ENCODE peak calls at places on chromosome 15, in eight cellular contexts. Q is K562, A is heart left ventricle, V is Peyer's patch, O is esophagus muscularis mucosa, J is suprapubic skin, M is spleen, F is ovary. Z is an unnamed sample.

GRCh38 chr15:85625856-85626255 is 168.9 kb downstream of the KLHL25 start:
- DNase-seq in F (no peak), Q (no peak), O (no peak), M (no peak), V (no peak), J (no peak), A (no peak), Z (no peak)

GRCh38 chr15:74422370-74422722 is 11.4 kb downstream of the SEMA7A start:
- DNase-seq in V (no peak), A (no peak), M (no peak), O (no peak), F (no peak), J (no peak), Q (no peak), Z (no peak)

GRCh38 chr15:93029613-93030429 is 59.2 kb downstream of the RGMA start:
- DNase-seq in F (peak; percentile 46), M (peak; percentile 81), J (peak; percentile 67), Q (no peak), V (peak; percentile 65), A (no peak), O (no peak), Z (no peak)

GRCh38 chr15:67510597-67511225 is 10.2 kb upstream of the C15orf61 start:
- DNase-seq in V (no peak), Q (no peak), O (no peak), F (no peak), J (no peak), A (no peak), M (no peak), Z (no peak)

GRCh38 chr15:84108725-84109124 is 126.8 kb upstream of the GOLGA6L4 start:
- DNase-seq in J (no peak), F (no peak), M (no peak), Q (no peak), V (no peak), A (no peak), O (no peak), Z (no peak)

GRCh38 chr15:68271854-68272471 is 5.6 kb upstream of the FEM1B start:
- DNase-seq in V (no peak), A (no peak), O (no peak), F (peak; percentile 31), J (peak; percentile 70), M (no peak), Q (no peak), Z (no peak)

GRCh38 chr15:64989331-64990167 is at the start of gene SPG21:
- DNase-seq in J (peak; percentile 94), V (peak; percentile 96), O (peak; percentile 96), A (peak; percentile 94), M (peak; percentile 99), F (peak; percentile 96), Q (peak; percentile 98), Z (peak; percentile 84)

GRCh38 chr15:78907577-78907976 is 34.9 kb downstream of the MORF4L1 start:
- DNase-seq in O (no peak), J (no peak), Q (peak; percentile 41), A (no peak), F (no peak), V (no peak), M (no peak), Z (no peak)

GRCh38 chr15:31280831-31281216 is 45.8 kb upstream of the KLF13 start:
- DNase-seq in J (peak; percentile 19), V (peak; percentile 14), Q (no peak), A (no peak), F (no peak), O (peak; percentile 78), M (no peak), Z (no peak)

GRCh38 chr15:77546870-77547269 is 85.8 kb downstream of the LINGO1 start:
- DNase-seq in J (no peak), Q (no peak), V (no peak), M (no peak), F (no peak), A (no peak), O (no peak), Z (no peak)

GRCh38 chr15:89385596-89386242 is 51.1 kb upstream of the POLG start:
- DNase-seq in J (no peak), A (no peak), O (no peak), M (peak; percentile 64), F (no peak), V (no peak), Q (no peak), Z (no peak)

GRCh38 chr15:73239564-73240208 is 129.1 kb downstream of the HCN4 start:
- DNase-seq in V (no peak), O (no peak), J (no peak), F (no peak), Q (no peak), A (no peak), M (no peak), Z (no peak)

GRCh38 chr15:40925863-40926658 is 3.1 kb upstream of the DLL4 start:
- DNase-seq in A (no peak), F (no peak), M (peak; percentile 72), V (no peak), O (no peak), J (no peak), Q (peak; percentile 55), Z (no peak)

GRCh38 chr15:89809787-89810148 is 4.9 kb downstream of the ANPEP start:
- DNase-seq in A (no peak), O (no peak), V (no peak), J (no peak), M (no peak), F (no peak), Q (no peak), Z (no peak)

GRCh38 chr15:39586387-39587171 is 5.7 kb downstream of the THBS1 start:
- DNase-seq in V (no peak), O (no peak), M (no peak), J (no peak), A (no peak), F (no peak), Q (no peak), Z (no peak)

GRCh38 chr15:67085818-67086649 is 20.6 kb downstream of the SMAD3 start:
- DNase-seq in A (no peak), J (no peak), O (no peak), Q (no peak), F (no peak), V (peak; percentile 77), M (no peak), Z (peak; percentile 39)

GRCh38 chr15:69499521-69500201 is 47.0 kb downstream of the RPLP1 start:
- DNase-seq in A (peak; percentile 41), Q (no peak), V (no peak), F (no peak), O (no peak), M (no peak), J (no peak), Z (no peak)

GRCh38 chr15:41985236-41986160 is 13.1 kb upstream of the EHD4 start:
- DNase-seq in J (peak; percentile 42), Q (no peak), O (no peak), F (no peak), V (peak; percentile 14), A (no peak), M (no peak), Z (no peak)

GRCh38 chr15:26772588-26773484 is at the start of gene GABRB3:
- DNase-seq in O (no peak), Q (no peak), A (peak; percentile 60), M (no peak), J (no peak), V (no peak), F (peak; percentile 73), Z (no peak)

GRCh38 chr15:52093539-52094502 is 18.8 kb downstream of the BCL2L10 start:
- DNase-seq in Q (no peak), A (no peak), O (no peak), V (no peak), F (peak; percentile 50), J (peak; percentile 92), M (no peak), Z (no peak)
- TF ChIP-seq POLR2A in Q (no peak), A (no peak), O (no peak), V (no peak), F (no peak), J (no peak), M (no peak), Z (no peak)

DNA sequence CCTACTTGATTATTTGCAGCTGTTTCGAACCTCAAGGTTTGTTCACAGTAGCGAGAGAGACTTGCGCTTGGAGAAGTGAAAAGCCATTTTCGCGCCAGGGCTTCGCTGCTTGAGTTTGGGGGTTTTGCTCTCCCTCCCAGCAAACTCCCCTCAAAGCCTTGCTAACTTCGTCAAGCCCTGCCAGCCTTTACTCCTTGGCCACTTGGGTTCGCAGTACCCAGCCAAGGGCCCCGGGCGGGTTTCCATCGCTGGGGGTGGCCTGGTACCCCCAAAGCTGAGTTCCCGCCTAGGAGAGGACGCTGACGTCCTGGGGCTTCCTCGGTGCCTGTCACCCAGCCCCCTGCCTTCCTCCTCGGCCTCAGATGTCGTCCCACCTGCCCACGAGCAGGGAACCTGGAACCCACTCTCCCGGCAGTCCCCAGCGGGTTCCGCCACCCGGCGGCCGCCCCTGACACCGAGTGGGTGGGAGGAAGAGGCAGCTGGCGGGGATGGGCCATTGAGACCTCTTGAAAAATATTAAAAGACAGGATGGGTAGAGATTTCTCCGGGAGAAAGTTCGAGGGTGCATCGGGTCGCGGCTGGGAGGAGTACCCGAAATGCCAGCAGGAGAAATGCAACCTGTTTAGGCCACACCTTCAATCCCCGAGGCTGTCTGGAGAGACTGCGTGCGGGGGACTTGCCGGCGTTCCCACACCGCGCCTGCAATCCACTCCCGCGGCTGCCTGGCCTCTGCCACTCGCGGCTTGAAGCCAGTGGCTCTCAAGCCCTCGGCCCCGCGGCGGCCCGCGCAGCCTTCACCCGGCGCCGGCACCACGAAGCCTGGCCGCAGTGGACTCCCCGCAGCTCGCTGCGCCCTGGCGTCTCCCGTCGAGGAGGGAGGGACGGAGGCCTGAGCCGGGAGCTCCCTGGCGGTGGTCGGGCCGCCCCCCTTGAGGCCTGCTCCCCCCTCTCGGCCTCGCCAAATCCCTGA is 8.8 kb upstream of the NR2F2 start:
- DNase-seq in V (no peak), J (no peak), F (peak; percentile 72), A (peak; percentile 33), Q (no peak), M (peak; percentile 78), O (no peak), Z (no peak)
- TF ChIP-seq POLR2A in V (no peak), J (no peak), F (peak; percentile 51), A (no peak), Q (no peak), M (no peak), O (no peak), Z (no peak)

DNA sequence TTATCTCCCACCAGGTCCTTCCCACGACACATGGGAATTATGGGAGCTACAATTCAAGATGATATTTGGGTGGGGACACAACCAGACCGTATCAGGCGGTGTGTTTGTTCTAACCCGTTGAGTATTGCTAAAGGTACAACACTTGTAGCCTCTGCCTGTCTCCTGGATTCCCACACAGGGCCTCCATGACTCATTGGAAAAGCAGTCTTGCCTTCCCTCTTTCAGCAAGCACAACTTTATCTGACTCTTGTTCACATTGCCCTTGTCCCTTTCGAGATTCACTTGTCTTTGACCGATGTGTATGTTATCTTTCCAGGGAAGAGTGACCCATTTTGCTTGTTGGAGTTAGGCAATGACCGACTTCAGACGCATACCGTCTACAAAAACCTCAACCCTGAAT is 152.3 kb downstream of the MCTP2 start:
- DNase-seq in O (no peak), F (no peak), Q (no peak), J (no peak), V (no peak), M (no peak), A (no peak), Z (no peak)
- TF ChIP-seq POLR2A in O (no peak), F (no peak), Q (no peak), J (no peak), V (no peak), M (no peak), A (no peak), Z (no peak)

DNA sequence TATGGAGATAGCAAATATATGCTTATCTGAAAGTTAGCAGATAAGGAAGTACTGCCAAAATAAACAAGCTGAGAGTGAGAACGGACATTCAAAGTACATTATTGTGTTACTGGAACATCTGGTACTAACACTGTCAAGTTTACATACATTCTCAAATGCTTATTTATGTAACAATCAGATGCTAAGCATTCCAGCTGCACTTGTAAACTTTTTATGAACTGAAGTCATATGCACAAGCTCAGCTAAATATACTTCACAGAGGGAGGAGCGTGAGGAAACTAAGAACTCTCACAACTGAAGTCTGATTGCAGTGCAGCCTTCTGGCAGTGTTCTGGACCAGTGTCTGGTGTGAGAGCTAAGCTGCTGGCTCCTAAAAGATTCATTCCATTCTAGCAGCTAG is 223.7 kb upstream of the NANOGP8 start:
- DNase-seq in V (no peak), O (no peak), M (no peak), F (no peak), J (no peak), Q (no peak), A (peak; percentile 21), Z (no peak)
- TF ChIP-seq POLR2A in V (no peak), O (no peak), M (no peak), F (no peak), J (no peak), Q (no peak), A (no peak), Z (no peak)

Z was measured in GM12891.